ENCODE peak calls at places on chromosomes 7 and 10, in seven cellular contexts. T is esophagus muscularis mucosa, Y is prostate gland, V is cardiac muscle cell, C is GM23248, A is tibial artery, X is upper lobe of right lung. S is an unnamed sample. For H3K9me3 and H3K4me1, the result is how much of the 10 kb centered on the place peaks cover.

GRCh38 chr10:93993414-93993781 is 333 bp upstream of the PLCE1 start:
- DNase-seq in X (no peak), V (no peak), C (no peak), Y (no peak), A (no peak), T (no peak), S (no peak)

GRCh38 chr10:4883079-4883739 is 57.2 kb downstream of the AKR1E2 start:
- DNase-seq in C (peak), Y (no peak), X (no peak), A (no peak), V (peak), T (no peak), S (peak)

GRCh38 chr7:30365626-30366025 is 81.2 kb downstream of the ZNRF2 start:
- DNase-seq in A (no peak), T (no peak), X (no peak), V (no peak), C (peak), Y (no peak), S (no peak)

GRCh38 chr7:49791089-49791741 is 17.8 kb downstream of the VWC2 start:
- DNase-seq in A (no peak), Y (no peak), V (no peak), C (no peak), T (peak), X (no peak), S (no peak)

GRCh38 chr10:74328388-74328787 is 177.4 kb downstream of the ADK start:
- DNase-seq in C (no peak), V (no peak), Y (no peak), T (no peak), X (no peak), A (no peak), S (no peak)

GRCh38 chr7:7911339-7911738 is 57.3 kb upstream of the GLCCI1 start:
- DNase-seq in Y (no peak), V (peak), A (no peak), C (peak), X (no peak), T (no peak), S (no peak)

GRCh38 chr10:133421336-133422222 is 2.8 kb downstream of the SPRN start:
- DNase-seq in A (peak), X (no peak), C (no peak), Y (peak), V (no peak), T (peak), S (no peak)

GRCh38 chr10:78059916-78060315 is 26.3 kb downstream of the RPS24 start:
- DNase-seq in C (no peak), Y (no peak), V (no peak), A (no peak), T (no peak), X (no peak), S (no peak)

GRCh38 chr7:95684037-95684436 is 87.7 kb upstream of the PDK4 start:
- DNase-seq in A (no peak), T (no peak), Y (no peak), C (peak), V (peak), X (no peak), S (no peak)

GRCh38 chr7:37853468-37853867 is 5.1 kb downstream of the NME8 start:
- DNase-seq in T (no peak), A (no peak), X (no peak), Y (no peak), C (peak), V (peak), S (no peak)

GRCh38 chr10:43453266-43453831 is 16.4 kb downstream of the ZNF487 start:
- DNase-seq in T (no peak), Y (no peak), X (no peak), C (peak), A (no peak), V (no peak), S (no peak)

GRCh38 chr10:123530166-123530870 is 135.8 kb upstream of the GPR26 start:
- DNase-seq in Y (no peak), C (no peak), T (peak), X (no peak), A (no peak), V (no peak), S (no peak)

GRCh38 chr10:122232781-122233180 is 38.3 kb upstream of the BTBD16 start:
- DNase-seq in T (no peak), C (no peak), X (no peak), A (no peak), V (peak), Y (no peak), S (no peak)

GRCh38 chr7:123862775-123863174 is 17.8 kb downstream of the HYAL4 start:
- DNase-seq in T (no peak), Y (no peak), C (no peak), V (no peak), A (no peak), X (no peak), S (no peak)

GRCh38 chr7:91457208-91457607 is 193.0 kb downstream of the FZD1 start:
- DNase-seq in C (no peak), Y (no peak), X (no peak), T (no peak), A (no peak), V (peak), S (no peak)

GRCh38 chr10:88389456-88389855 is 193.7 kb downstream of the RNLS start:
- DNase-seq in T (no peak), C (peak), X (no peak), Y (peak), V (peak), A (no peak), S (peak)

GRCh38 chr10:32949221-32949678 is 8.8 kb downstream of the ITGB1 start:
- DNase-seq in A (no peak), V (no peak), Y (no peak), C (peak), X (no peak), T (no peak), S (no peak)

GRCh38 chr7:64636386-64636785 is 29.5 kb upstream of the ZNF107 start:
- DNase-seq in C (no peak), A (no peak), T (no peak), V (no peak), Y (no peak), X (no peak), S (no peak)

GRCh38 chr10:121910673-121911420 is 17.0 kb downstream of the ATE1 start:
- DNase-seq in A (no peak), Y (no peak), T (no peak), V (peak), C (peak), X (no peak), S (peak)

GRCh38 chr10:10734356-10735064 is 283.2 kb upstream of the CELF2 start:
- DNase-seq in Y (no peak), T (peak), V (no peak), X (no peak), C (no peak), A (no peak), S (no peak)

GRCh38 chr7:156460861-156461632 is 179.5 kb upstream of the RNF32 start:
- DNase-seq in Y (peak), C (no peak), V (no peak), T (no peak), X (no peak), A (no peak), S (no peak)

GRCh38 chr7:117871778-117872538 is 1.3 kb downstream of the CTTNBP2 start:
- DNase-seq in C (peak), A (peak), V (no peak), X (no peak), T (no peak), Y (no peak), S (peak)

DNA sequence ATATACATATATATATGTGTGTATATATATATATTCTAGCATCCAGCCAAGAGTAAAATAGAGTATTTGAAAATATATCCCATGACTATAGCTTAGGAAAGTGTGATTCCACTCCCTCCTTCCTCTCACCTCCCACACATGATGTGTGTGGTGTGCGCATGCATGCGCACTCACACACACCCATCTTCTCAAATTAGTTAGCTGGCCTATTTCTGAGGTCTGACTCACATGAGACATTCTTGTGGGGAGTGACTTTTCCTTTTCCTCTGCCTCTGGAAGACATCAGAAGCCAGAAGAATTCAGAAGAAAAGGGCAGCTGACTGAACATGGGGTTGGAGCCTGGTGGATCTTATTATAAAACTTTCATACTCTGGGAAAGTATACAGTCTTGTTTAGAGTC is 793.5 kb upstream of the ZNF722 start:
- DNase-seq in C (no peak), T (no peak), A (no peak), V (no peak), Y (no peak), X (no peak), S (no peak)
- H3K9me3 ChIP-seq in C (under half), T (under half), A (under half), V (under half), Y (under half), X (under half), S (under half)

GRCh38 chr10:79424221-79425073 is 21.0 kb downstream of the ZCCHC24 start:
- DNase-seq in C (peak), X (peak), V (peak), T (no peak), Y (peak), A (no peak), S (peak)

GRCh38 chr10:79425074-79425532 is 20.3 kb downstream of the ZCCHC24 start:
- DNase-seq in Y (no peak), A (no peak), V (no peak), C (no peak), X (no peak), T (no peak), S (no peak)

GRCh38 chr10:79420974-79421688 is 24.3 kb downstream of the ZCCHC24 start:
- DNase-seq in V (no peak), C (peak), A (peak), Y (no peak), T (no peak), X (no peak), S (no peak)

GRCh38 chr10:79418886-79419595 is 26.4 kb downstream of the ZCCHC24 start:
- DNase-seq in C (no peak), A (no peak), X (no peak), T (no peak), V (no peak), Y (no peak), S (no peak)

DNA sequence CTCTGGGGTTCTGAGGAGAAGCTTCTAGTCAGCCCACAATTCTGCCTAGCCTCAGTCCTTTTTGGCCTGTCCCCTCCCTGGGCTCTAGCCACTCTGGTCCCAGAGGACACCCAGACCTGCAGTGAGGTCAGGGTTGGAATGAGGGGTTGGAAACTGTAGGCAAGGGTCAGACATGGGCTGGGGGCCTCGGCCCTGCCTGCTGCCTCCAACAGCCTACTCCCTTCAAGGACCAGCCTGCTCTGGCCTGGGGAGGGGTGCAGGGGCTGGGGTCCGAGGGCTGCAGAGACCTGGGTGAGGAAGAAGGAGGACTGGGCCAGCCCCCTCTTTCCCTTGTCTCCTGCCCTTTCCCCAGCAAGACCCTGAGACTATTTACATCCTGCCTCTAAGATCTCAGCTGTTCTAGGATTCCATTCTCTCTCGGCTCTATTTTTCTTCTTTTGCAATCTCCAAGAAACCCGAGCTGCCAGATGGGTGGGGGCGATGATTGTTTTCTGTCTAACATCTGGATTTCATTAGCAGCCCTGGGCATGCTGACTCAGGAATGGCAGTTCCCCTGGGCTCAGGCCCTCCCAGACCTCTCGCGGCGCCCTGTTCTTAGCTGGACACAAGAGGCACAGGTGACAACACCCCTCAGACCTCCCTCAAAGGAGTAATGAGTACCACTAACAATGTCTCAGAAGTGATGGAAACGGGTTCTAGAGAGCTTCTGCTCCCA is 23.1 kb downstream of the ZCCHC24 start:
- DNase-seq in T (no peak), Y (no peak), X (no peak), A (no peak), V (peak), C (peak), S (peak)
- H3K4me3 ChIP-seq in T (no peak), Y (no peak), X (no peak), A (no peak), V (no peak), C (peak), S (no peak)

GRCh38 chr10:95480102-95480900 is 80.9 kb downstream of the SORBS1 start:
- DNase-seq in X (no peak), V (peak), A (no peak), Y (no peak), C (peak), T (no peak), S (no peak)

GRCh38 chr10:95477175-95477520 is 84.0 kb downstream of the SORBS1 start:
- DNase-seq in C (no peak), Y (no peak), T (no peak), A (no peak), V (no peak), X (no peak), S (no peak)

GRCh38 chr10:95476482-95477174 is 84.5 kb downstream of the SORBS1 start:
- DNase-seq in T (no peak), C (no peak), V (no peak), X (no peak), A (no peak), Y (no peak), S (no peak)

GRCh38 chr10:95478935-95479334 is 82.2 kb downstream of the SORBS1 start:
- DNase-seq in C (peak), X (no peak), T (no peak), V (peak), Y (no peak), A (no peak), S (no peak)

GRCh38 chr10:95478185-95478584 is 83.0 kb downstream of the SORBS1 start:
- DNase-seq in T (no peak), X (no peak), A (no peak), Y (no peak), C (no peak), V (no peak), S (no peak)
- H3K4me1 ChIP-seq in T (half or more), X (under half), A (half or more), Y (under half), C (under half), V (half or more), S (under half)

DNA sequence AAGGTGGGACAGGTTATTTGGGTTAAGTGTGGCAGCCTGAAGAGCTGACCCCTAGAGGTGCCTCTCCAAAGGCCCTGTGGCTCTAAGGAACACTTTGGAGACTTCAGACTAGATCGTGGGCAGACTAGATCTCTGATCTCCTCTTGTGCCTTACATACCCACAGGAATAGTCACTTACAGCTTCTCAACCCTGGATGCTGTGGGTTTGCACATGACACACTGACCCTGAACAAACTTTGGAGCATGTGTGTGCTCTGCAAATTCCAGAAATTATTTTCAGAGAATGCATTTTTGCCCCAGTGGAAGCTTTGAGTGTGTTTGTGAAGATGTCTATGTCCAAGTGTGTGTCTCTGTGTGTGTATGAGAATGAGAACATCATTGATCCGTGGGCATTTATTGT is 119.6 kb downstream of the EMX2 start:
- DNase-seq in X (no peak), T (no peak), A (no peak), C (peak), V (no peak), Y (no peak), S (no peak)
- H3K9me3 ChIP-seq in X (under half), T (under half), A (under half), C (under half), V (under half), Y (under half), S (under half)

DNA sequence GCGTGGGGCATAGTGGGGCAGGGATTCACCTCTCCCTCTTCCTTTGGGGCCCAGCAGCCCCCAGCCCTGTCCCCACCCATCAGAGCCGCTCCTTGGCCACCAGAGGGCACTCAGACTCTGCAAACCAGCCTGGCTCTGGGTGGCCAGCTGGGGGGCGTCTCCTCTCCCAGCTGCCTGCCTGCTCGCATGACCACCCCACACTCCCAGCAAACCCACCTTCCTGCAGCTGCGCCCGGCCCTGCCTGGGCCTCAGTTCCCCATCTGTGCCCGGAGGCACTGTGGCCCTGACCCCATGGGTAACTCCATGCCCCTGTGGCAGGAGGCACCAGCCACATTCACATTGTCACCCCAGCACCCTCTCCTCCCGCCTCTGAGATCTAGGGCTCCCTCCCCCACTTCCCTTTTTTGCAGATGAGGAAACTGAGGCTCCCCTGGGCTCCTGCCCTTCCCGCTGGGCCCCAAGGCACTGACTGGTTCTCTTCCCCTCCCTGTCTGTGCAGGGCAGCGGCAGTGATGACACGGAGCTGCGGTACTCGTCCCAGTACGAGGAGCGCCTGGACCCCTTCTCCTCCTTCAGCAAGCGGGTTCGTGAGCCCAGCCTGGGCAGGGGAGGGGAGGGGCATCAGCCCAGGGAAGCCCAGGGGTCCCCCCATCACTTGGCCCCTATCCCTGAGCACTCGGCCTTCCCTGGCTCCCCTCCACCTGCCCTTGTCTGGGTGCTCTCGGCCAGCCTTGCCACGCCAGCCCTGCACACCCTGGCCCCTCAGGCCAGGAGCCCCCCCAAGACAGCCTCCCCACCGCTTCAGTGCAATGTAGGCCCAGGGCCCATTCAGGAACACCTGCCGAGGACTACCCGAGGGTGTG is 6.9 kb upstream of the SH2B2 start:
- DNase-seq in T (no peak), A (no peak), V (peak), X (peak), C (peak), Y (no peak), S (peak)
- H3K4me3 ChIP-seq in T (no peak), A (no peak), V (no peak), X (no peak), C (no peak), Y (no peak), S (no peak)

GRCh38 chr10:125035136-125035535 is 93.2 kb downstream of the ZRANB1 start:
- DNase-seq in A (no peak), T (no peak), X (no peak), Y (no peak), C (peak), V (peak), S (peak)

GRCh38 chr10:125033146-125033924 is 91.4 kb downstream of the ZRANB1 start:
- DNase-seq in A (no peak), C (no peak), T (no peak), X (peak), V (no peak), Y (no peak), S (no peak)

GRCh38 chr10:125037145-125037544 is 95.2 kb downstream of the ZRANB1 start:
- DNase-seq in T (no peak), V (peak), C (peak), X (no peak), Y (no peak), A (peak), S (peak)

GRCh38 chr10:125034671-125035070 is 92.7 kb downstream of the ZRANB1 start:
- DNase-seq in X (no peak), C (peak), T (no peak), V (no peak), A (no peak), Y (no peak), S (no peak)

DNA sequence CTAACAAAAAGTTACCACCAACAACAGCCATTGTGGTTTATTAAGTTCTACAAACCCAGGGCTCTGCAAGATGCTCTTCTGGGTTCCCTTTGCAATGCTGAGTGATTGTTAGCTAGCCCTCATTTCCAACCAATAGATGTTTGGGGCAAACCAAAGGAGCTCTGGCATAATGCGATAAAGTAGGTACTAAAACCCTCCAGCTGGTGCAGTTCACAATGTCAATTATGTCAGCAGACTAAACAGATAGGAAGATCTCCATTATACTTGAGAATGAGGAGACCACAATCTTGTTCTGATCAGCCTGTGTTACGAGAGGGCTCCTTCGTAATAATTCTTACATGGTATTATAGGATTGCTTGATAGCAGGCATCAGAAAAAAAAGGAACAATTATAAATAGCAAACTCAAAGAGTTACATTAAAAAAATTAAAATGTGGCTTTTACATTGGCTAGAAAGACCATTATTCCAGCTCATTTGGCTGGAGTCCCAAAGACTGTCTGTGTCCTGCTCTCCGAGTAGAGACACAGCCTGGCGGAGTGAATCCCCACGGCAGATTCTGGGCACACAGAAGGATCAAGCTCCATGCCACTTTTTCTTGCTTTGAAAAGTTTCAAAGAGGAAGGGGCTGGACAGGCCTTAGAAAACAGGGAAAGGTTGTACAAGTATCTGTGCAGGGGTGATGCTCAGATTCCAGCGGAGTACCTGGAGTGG is 93.8 kb downstream of the ZRANB1 start:
- DNase-seq in A (no peak), Y (no peak), C (no peak), X (no peak), V (no peak), T (no peak), S (no peak)
- H3K4me1 ChIP-seq in A (half or more), Y (under half), C (under half), X (under half), V (under half), T (half or more), S (under half)

DNA sequence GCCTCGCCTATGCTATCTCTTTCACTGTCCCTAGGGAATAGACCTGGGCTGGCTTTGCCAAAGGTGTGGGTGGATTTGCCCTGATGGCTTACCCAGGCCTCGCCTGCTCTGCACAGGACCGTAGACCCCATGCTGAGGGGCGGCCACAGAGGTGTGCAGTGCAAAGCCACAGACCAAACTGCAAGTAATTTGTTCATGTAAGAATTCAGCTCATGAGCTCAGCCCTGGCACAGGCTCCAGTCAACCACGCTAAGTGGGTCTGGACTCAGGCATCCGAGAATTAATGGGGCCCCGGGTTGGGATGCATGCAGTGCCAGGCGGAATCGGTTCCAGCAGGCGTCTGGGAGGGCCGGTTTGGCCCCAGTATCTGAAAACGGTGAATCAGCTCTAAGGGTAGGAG is 445.2 kb downstream of the DNAJB6 start:
- DNase-seq in Y (no peak), A (no peak), X (peak), T (no peak), V (no peak), C (no peak), S (no peak)
- H3K9me3 ChIP-seq in Y (under half), A (under half), X (under half), T (under half), V (under half), C (under half), S (under half)

GRCh38 chr10:52322941-52323340 is 8.9 kb downstream of the DKK1 start:
- DNase-seq in Y (no peak), X (no peak), A (no peak), C (peak), V (no peak), T (no peak), S (no peak)
- H3K4me3 ChIP-seq in Y (no peak), X (no peak), A (no peak), C (no peak), V (no peak), T (no peak), S (no peak)